ENCODE peak calls at places on chromosomes 11 and 22, in five cellular contexts. J is IMR-90, C is neuronal stem cell, E is H9, W is mesenchymal stem cell. L is an unnamed sample.

GRCh38 chr11:118224512-118225180 is at the start of gene JAML:
- DNase-seq in J (no peak), C (no peak), E (no peak), W (no peak), L (no peak)

GRCh38 chr11:61587541-61587941 is 6.7 kb upstream of the SYT7 start:
- DNase-seq in J (no peak), C (peak), E (peak), W (no peak), L (peak)

GRCh38 chr22:22810018-22810427 is 77.6 kb upstream of the IGLL5 start:
- DNase-seq in J (peak), C (no peak), E (peak), W (no peak), L (no peak)

GRCh38 chr22:32824531-32825315 is 23.2 kb downstream of the TIMP3 start:
- DNase-seq in J (no peak), C (no peak), E (no peak), W (no peak), L (no peak)

GRCh38 chr11:12269446-12270214 is 107.7 kb upstream of the PARVA start:
- DNase-seq in J (no peak), C (no peak), E (no peak), W (no peak), L (no peak)

GRCh38 chr11:122727101-122727929 is 71.8 kb downstream of the UBASH3B start:
- DNase-seq in J (no peak), C (peak), E (no peak), W (peak), L (no peak)

GRCh38 chr22:44132724-44133123 is 48.0 kb upstream of the PARVG start:
- DNase-seq in J (no peak), C (no peak), E (peak), W (no peak), L (peak)

GRCh38 chr11:77113382-77114088 is 10.9 kb downstream of the OMP start:
- DNase-seq in J (peak), C (peak), E (peak), W (peak), L (peak)

GRCh38 chr11:126411971-126412381 is 56.5 kb downstream of the ST3GAL4 start:
- DNase-seq in J (no peak), C (no peak), E (no peak), W (no peak), L (no peak)

GRCh38 chr22:26534874-26535470 is 22.7 kb upstream of the TFIP11 start:
- DNase-seq in J (no peak), C (no peak), E (no peak), W (no peak), L (no peak)
- H3K4me2 ChIP-seq in J (no peak), C (no peak), E (no peak), W (no peak), L (no peak)

DNA sequence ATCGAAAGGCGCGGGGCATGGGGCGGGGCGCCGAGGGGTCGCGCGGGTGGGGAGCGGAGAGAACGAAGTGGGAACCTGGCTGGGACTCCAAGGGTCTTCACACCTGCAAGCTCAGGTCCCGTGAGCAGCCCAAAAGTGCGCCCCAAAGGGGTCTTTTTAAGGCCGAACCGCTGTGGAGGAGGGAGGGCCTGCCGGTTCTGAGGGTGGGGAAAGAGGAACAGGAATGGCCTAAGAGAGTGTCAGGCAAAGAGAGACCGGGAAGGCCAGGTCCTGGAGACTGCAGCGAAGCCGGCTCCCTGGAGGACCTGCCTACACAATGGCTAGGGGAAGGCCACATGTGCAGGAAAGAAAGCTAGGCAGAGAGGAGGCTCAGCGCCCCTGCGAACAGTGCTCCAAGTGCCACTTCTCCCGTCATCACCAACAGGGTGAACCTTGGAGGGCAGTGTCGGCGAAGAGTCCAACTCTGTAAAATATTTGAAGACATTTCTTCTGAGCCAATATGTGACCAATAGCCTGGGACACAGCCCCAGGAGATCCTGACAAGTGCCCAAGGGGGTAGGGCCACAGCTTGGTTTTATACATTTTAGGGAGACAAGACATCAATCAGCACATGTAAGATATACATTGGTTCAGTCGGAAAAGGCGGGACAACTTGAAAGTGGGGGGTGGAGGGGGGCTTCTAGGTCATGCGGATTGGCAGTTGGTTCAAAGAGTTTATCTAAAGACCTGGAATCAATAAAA is 710 bp upstream of the DGCR2 start:
- DNase-seq in J (peak), C (no peak), E (no peak), W (no peak), L (peak)
- H4K8ac ChIP-seq in J (peak), C (no peak), E (no peak), W (peak), L (peak)

GRCh38 chr11:10072841-10073240 is 221.2 kb downstream of the SBF2 start:
- DNase-seq in J (peak), C (no peak), E (no peak), W (no peak), L (peak)

GRCh38 chr11:10066441-10066840 is 227.6 kb downstream of the SBF2 start:
- DNase-seq in J (no peak), C (no peak), E (no peak), W (no peak), L (peak)

GRCh38 chr11:10064828-10065227 is 229.2 kb downstream of the SBF2 start:
- DNase-seq in J (no peak), C (no peak), E (no peak), W (no peak), L (no peak)

GRCh38 chr11:10072142-10072541 is 221.9 kb downstream of the SBF2 start:
- DNase-seq in J (peak), C (no peak), E (no peak), W (peak), L (no peak)

DNA sequence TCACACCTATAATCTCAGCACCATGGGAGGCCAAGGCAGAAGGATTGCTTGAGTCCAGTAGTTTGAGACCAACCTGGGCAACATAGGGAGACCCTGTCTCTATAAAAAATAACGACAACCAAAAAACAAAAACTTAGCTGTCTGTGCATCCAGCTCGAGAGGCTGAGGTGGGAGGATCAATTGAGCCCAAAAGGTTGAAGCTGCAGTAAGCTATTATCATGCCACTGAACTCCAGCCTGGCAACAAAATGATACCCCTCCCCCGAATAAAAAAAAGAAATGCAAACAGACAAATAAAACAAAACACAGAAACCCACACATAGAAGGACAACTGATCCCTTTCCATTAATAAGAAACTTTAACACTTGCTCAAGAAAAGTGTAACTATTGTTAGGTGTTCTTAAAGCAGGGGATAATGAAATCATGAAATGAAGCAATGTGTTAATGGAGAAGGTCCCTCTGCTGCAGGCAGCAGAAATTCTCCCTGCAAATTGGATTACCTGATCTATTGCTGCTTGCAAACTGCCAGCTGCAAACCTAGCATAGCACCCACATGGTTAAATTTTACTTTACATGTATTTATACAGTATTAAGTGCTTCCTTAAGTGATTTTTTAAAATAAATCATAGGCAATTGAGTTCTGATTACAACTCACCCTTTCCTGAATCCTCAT is 226.3 kb downstream of the SBF2 start:
- DNase-seq in J (no peak), C (no peak), E (no peak), W (no peak), L (peak)
- H2BK120ac ChIP-seq in J (no peak), C (no peak), E (no peak), W (no peak), L (no peak)

DNA sequence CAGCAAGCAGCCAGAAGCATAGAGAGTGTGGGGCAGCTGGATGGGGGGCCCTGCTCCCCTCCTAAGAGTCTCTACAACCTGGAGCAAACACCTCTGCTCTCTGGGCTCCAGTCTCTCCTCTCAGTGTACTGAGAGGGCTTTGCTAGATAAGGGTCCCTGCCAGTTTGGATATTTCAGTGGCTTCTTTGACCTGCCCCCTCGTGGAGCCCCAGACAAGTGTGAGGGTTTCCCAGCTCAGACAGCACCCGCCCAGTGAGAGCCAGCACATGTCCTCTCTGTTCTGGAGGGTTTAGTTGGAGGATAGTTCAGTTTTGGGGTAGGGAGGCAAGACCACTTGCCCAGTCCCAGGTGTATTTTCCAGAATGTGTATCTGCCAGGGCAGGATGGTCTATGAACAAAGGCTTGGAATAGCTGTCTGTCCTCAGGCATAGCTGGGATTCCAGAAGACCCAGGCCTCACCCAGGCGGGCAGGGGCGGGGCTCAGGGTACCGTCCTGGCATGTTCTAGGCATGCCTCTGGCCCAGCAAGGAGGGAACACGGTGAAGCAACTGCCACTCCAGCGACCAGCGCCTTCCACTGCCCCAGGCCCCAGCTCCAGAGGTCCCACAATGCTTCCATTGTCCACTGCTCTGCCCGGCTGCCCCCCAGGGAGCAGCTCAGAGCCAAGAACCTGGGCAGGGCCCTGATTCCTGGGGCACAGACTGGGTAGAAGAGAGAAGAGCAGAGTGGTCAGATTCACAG is 7.5 kb upstream of the MICALL1 start:
- DNase-seq in J (no peak), C (no peak), E (peak), W (no peak), L (peak)
- H3K4me2 ChIP-seq in J (no peak), C (no peak), E (no peak), W (no peak), L (no peak)

GRCh38 chr11:79088967-79089366 is 351.9 kb downstream of the TENM4 start:
- DNase-seq in J (no peak), C (peak), E (no peak), W (no peak), L (peak)
- H4K8ac ChIP-seq in J (no peak), C (no peak), E (no peak), W (no peak), L (no peak)

GRCh38 chr22:41290262-41291221 is 4.6 kb upstream of the RANGAP1 start:
- DNase-seq in J (peak), C (peak), E (peak), W (peak), L (peak)
- H2BK120ac ChIP-seq in J (peak), C (no peak), E (no peak), W (peak), L (peak)

GRCh38 chr11:46009647-46010046 is 87.2 kb downstream of the LARGE2 start:
- DNase-seq in J (no peak), C (no peak), E (no peak), W (no peak), L (no peak)
- H3K4me2 ChIP-seq in J (no peak), C (no peak), E (no peak), W (no peak), L (no peak)

GRCh38 chr11:79610678-79611077 is 169.8 kb upstream of the TENM4 start:
- DNase-seq in J (no peak), C (no peak), E (peak), W (no peak), L (no peak)
- H4K8ac ChIP-seq in J (no peak), C (no peak), E (no peak), W (no peak), L (no peak)

GRCh38 chr22:27685971-27686370 is 115.6 kb downstream of the MN1 start:
- DNase-seq in J (no peak), C (no peak), E (no peak), W (no peak), L (no peak)

GRCh38 chr22:27684856-27685255 is 116.7 kb downstream of the MN1 start:
- DNase-seq in J (peak), C (no peak), E (no peak), W (peak), L (no peak)

GRCh38 chr22:27685515-27685914 is 116.0 kb downstream of the MN1 start:
- DNase-seq in J (no peak), C (no peak), E (no peak), W (no peak), L (no peak)

GRCh38 chr22:27687984-27688545 is 113.5 kb downstream of the MN1 start:
- DNase-seq in J (no peak), C (no peak), E (no peak), W (peak), L (peak)

DNA sequence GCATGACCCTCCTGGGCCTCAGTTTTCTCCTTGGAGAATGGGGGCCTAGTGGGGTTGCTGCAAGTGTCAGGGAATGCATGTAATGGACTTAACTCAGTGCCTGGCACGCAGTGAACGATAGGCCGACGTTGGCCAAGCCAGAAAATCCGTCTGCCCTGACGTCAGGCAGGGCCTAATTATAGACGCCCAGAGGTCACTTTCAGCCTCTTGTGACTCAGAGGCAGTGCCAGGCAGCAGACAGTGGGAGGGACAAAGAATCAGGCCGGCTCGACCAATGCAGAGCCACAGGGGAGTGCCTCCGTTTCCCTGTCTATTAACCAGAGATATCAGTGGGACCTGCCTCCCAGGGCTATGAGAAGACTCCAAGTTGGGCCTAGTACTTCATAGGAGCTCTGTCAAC is 115.0 kb downstream of the MN1 start:
- DNase-seq in J (peak), C (no peak), E (no peak), W (peak), L (no peak)
- H2BK120ac ChIP-seq in J (no peak), C (no peak), E (no peak), W (no peak), L (no peak)

GRCh38 chr11:131746201-131746600 is 375.8 kb downstream of the NTM start:
- DNase-seq in J (no peak), C (no peak), E (no peak), W (no peak), L (no peak)

GRCh38 chr11:131748146-131749050 is 378.0 kb downstream of the NTM start:
- DNase-seq in J (peak), C (peak), E (peak), W (peak), L (peak)

GRCh38 chr11:131749100-131749499 is 378.7 kb downstream of the NTM start:
- DNase-seq in J (peak), C (no peak), E (no peak), W (peak), L (no peak)

GRCh38 chr11:131744847-131745246 is 374.4 kb downstream of the NTM start:
- DNase-seq in J (peak), C (no peak), E (no peak), W (peak), L (no peak)

GRCh38 chr11:131745405-131745804 is 375.0 kb downstream of the NTM start:
- DNase-seq in J (peak), C (no peak), E (no peak), W (peak), L (no peak)
- H3K4me2 ChIP-seq in J (peak), C (no peak), E (no peak), W (no peak), L (no peak)

L was measured in mesendoderm.